ENCODE peak calls at places on chromosome 2, in eight cellular contexts. F is WERI-Rb-1, V is spleen, Q is GM23338, E is lower lobe of right lung, M is Panc1, K is tibial nerve, W is lung. N is an unnamed sample. For H3K36me3, the result is how much of the 10 kb centered on the place peaks cover.

GRCh38 chr2:216350214-216350789 is 22.0 kb downstream of the MARCHF4 start:
- DNase-seq in F (no peak), V (no peak), Q (no peak), E (no peak), M (no peak), K (no peak), W (no peak), N (no peak)

GRCh38 chr2:106948550-106948949 is 62.6 kb upstream of the ST6GAL2 start:
- DNase-seq in F (no peak), V (no peak), Q (no peak), E (no peak), M (no peak), K (no peak), W (no peak), N (no peak)

GRCh38 chr2:16012029-16012596 is 71.8 kb downstream of the MYCN start:
- DNase-seq in F (no peak), V (no peak), Q (no peak), E (no peak), M (no peak), K (no peak), W (no peak), N (no peak)

GRCh38 chr2:231425811-231426703 is 30.5 kb downstream of the B3GNT7 start:
- DNase-seq in F (no peak), V (peak), Q (peak), E (no peak), M (no peak), K (no peak), W (no peak), N (no peak)

GRCh38 chr2:176531608-176532007 is 262.4 kb downstream of the MTX2 start:
- DNase-seq in F (no peak), V (no peak), Q (no peak), E (no peak), M (no peak), K (no peak), W (no peak), N (no peak)

GRCh38 chr2:34365937-34366336 is 766.8 kb upstream of the FAM98A start:
- DNase-seq in F (peak), V (no peak), Q (peak), E (no peak), M (no peak), K (no peak), W (no peak), N (no peak)

GRCh38 chr2:192675640-192676039 is 480.9 kb upstream of the TMEFF2 start:
- DNase-seq in F (no peak), V (no peak), Q (no peak), E (no peak), M (no peak), K (no peak), W (no peak), N (no peak)

GRCh38 chr2:72917138-72917874 is at the start of gene EMX1:
- DNase-seq in F (peak), V (peak), Q (peak), E (peak), M (no peak), K (no peak), W (peak), N (no peak)

GRCh38 chr2:47675196-47675825 is 107.6 kb upstream of the MSH6 start:
- DNase-seq in F (no peak), V (no peak), Q (no peak), E (no peak), M (no peak), K (no peak), W (no peak), N (no peak)

GRCh38 chr2:195818521-195818920 is 161.5 kb downstream of the SLC39A10 start:
- DNase-seq in F (no peak), V (no peak), Q (no peak), E (no peak), M (no peak), K (no peak), W (no peak), N (no peak)

GRCh38 chr2:12604248-12604801 is 112.4 kb upstream of the TRIB2 start:
- DNase-seq in F (no peak), V (no peak), Q (no peak), E (no peak), M (no peak), K (no peak), W (no peak), N (no peak)

GRCh38 chr2:79887747-79888374 is 375.0 kb downstream of the CTNNA2 start:
- DNase-seq in F (peak), V (no peak), Q (peak), E (no peak), M (peak), K (peak), W (no peak), N (no peak)

GRCh38 chr2:99635710-99636431 is 146.1 kb upstream of the REV1 start:
- DNase-seq in F (no peak), V (no peak), Q (no peak), E (no peak), M (no peak), K (peak), W (no peak), N (peak)

GRCh38 chr2:231479455-231479854 is 15.2 kb upstream of the NCL start:
- DNase-seq in F (peak), V (no peak), Q (no peak), E (no peak), M (no peak), K (no peak), W (no peak), N (no peak)

GRCh38 chr2:222360997-222361396 is 62.2 kb upstream of the PAX3 start:
- DNase-seq in F (no peak), V (no peak), Q (no peak), E (no peak), M (no peak), K (no peak), W (no peak), N (no peak)

GRCh38 chr2:236688563-236689392 is 119.2 kb downstream of the ACKR3 start:
- DNase-seq in F (no peak), V (peak), Q (peak), E (no peak), M (no peak), K (no peak), W (no peak), N (no peak)

GRCh38 chr2:232960862-232961261 is 52.2 kb downstream of the NGEF start:
- DNase-seq in F (no peak), V (no peak), Q (no peak), E (no peak), M (no peak), K (no peak), W (no peak), N (no peak)

GRCh38 chr2:238139141-238139840 is 823 bp downstream of the KLHL30 start:
- DNase-seq in F (peak), V (no peak), Q (peak), E (no peak), M (no peak), K (no peak), W (no peak), N (no peak)

GRCh38 chr2:201842131-201842530 is 35.8 kb downstream of the CDK15 start:
- DNase-seq in F (no peak), V (no peak), Q (no peak), E (no peak), M (no peak), K (no peak), W (no peak), N (no peak)

GRCh38 chr2:2409481-2409880 is 78.4 kb upstream of the MYT1L start:
- DNase-seq in F (no peak), V (no peak), Q (no peak), E (no peak), M (no peak), K (no peak), W (no peak), N (no peak)

GRCh38 chr2:168469281-168469988 is 13.4 kb downstream of the CERS6 start:
- DNase-seq in F (no peak), V (no peak), Q (no peak), E (no peak), M (no peak), K (no peak), W (no peak), N (no peak)

GRCh38 chr2:77813614-77814013 is 291.4 kb upstream of the LRRTM4 start:
- DNase-seq in F (no peak), V (no peak), Q (no peak), E (no peak), M (no peak), K (no peak), W (no peak), N (no peak)

GRCh38 chr2:39264733-39265132 is 21.0 kb upstream of the CDKL4 start:
- DNase-seq in F (no peak), V (no peak), Q (no peak), E (no peak), M (no peak), K (no peak), W (no peak), N (no peak)

GRCh38 chr2:58732999-58733398 is 491.9 kb upstream of the FANCL start:
- DNase-seq in F (no peak), V (no peak), Q (no peak), E (no peak), M (no peak), K (no peak), W (no peak), N (no peak)

GRCh38 chr2:218002792-218003191 is at the start of gene TNS1:
- DNase-seq in F (peak), V (no peak), Q (peak), E (no peak), M (no peak), K (peak), W (no peak), N (peak)

GRCh38 chr2:119941981-119942513 is 70.8 kb upstream of the EPB41L5 start:
- DNase-seq in F (no peak), V (no peak), Q (no peak), E (no peak), M (no peak), K (no peak), W (no peak), N (no peak)

GRCh38 chr2:127790694-127791529 is 20.1 kb downstream of the WDR33 start:
- DNase-seq in F (no peak), V (no peak), Q (no peak), E (no peak), M (no peak), K (no peak), W (no peak), N (no peak)

GRCh38 chr2:240401308-240401707 is 34.2 kb upstream of the GPC1 start:
- DNase-seq in F (no peak), V (peak), Q (no peak), E (no peak), M (no peak), K (no peak), W (no peak), N (no peak)

GRCh38 chr2:227513113-227513512 is 41.2 kb downstream of the AGFG1 start:
- DNase-seq in F (no peak), V (no peak), Q (no peak), E (no peak), M (no peak), K (no peak), W (no peak), N (no peak)

GRCh38 chr2:124959582-124959981 is 934.5 kb downstream of the CNTNAP5 start:
- DNase-seq in F (no peak), V (no peak), Q (no peak), E (no peak), M (no peak), K (peak), W (no peak), N (no peak)

GRCh38 chr2:187553908-187554703 is at the start of gene TFPI:
- DNase-seq in F (no peak), V (no peak), Q (peak), E (no peak), M (no peak), K (peak), W (peak), N (no peak)

GRCh38 chr2:238727585-238728321 is 120.1 kb upstream of the TWIST2 start:
- DNase-seq in F (no peak), V (no peak), Q (no peak), E (no peak), M (no peak), K (peak), W (peak), N (peak)

GRCh38 chr2:212548459-212548815 is 9.8 kb upstream of the ERBB4 start:
- DNase-seq in F (no peak), V (no peak), Q (peak), E (no peak), M (no peak), K (peak), W (no peak), N (no peak)

GRCh38 chr2:105102963-105103421 is 65.1 kb downstream of the MRPS9 start:
- DNase-seq in F (peak), V (no peak), Q (peak), E (no peak), M (no peak), K (no peak), W (no peak), N (no peak)

GRCh38 chr2:69888451-69888850 is 5.3 kb upstream of the SNRNP27 start:
- DNase-seq in F (no peak), V (no peak), Q (no peak), E (no peak), M (no peak), K (no peak), W (no peak), N (no peak)

DNA sequence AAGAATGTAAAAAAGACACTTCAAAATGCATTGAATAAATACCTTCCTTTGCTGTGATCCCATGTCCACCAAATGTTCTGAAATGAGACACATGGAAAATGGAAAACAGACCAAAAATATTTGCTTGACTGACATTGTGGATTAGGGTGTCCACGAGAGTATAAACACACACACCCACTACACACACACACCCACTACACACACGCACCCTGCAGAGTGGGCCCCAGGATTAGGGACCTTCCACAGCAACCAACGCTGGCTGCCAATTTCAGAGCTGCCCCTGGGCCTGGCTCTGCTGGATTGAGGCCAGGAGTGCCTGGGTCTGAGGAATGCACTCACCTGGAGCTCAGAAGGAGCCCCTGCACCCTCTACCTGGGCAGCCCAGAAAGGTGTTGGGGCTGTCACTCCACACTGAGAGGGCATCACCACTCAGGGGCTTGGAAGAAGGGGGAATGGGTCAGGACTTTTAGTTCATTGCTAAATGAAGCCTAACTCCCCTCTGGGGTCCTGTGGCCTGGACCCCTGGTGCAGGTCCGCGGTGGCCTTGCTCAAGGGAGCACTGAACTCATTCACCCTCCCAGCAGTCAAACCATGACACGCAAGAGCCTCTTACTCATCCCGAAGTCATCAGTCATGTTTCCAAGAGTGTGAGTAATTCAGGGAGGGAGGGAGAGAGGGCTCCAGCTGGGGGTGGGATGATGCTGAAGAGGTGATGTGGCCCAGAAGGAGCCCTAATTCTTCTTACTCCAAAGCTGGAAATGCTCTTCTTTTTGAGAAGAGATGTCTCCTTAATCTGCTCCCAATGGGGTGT is 50.2 kb upstream of the PLB1 start:
- DNase-seq in F (no peak), V (no peak), Q (no peak), E (no peak), M (peak), K (no peak), W (no peak), N (no peak)
- H3K27ac ChIP-seq in F (no peak), V (no peak), Q (no peak), E (no peak), M (no peak), K (no peak), W (no peak), N (no peak)

DNA sequence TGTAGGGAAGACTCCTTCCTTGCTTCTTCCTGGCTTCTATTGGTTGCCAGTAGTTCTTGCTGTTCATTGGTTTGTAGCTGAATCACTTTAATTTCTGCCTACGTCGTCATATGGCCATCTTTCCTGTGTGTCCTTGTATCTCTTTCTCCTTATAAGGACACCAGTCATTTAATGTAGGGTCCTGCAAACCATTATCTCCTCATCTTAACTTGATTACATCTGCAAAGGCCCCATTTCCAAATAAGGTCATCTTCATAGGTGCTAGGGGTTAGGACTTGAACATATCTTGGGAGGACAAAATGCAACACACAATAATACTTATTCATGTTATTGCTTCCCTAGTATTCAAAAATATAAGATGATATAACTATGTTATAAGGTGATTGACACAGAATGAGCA is 95.5 kb upstream of the TTC27 start:
- DNase-seq in F (no peak), V (no peak), Q (no peak), E (no peak), M (no peak), K (no peak), W (no peak), N (no peak)
- H3K36me3 ChIP-seq in F (under half), V (half or more), Q (under half), E (half or more), M (under half), K (under half), W (under half), N (under half)

DNA sequence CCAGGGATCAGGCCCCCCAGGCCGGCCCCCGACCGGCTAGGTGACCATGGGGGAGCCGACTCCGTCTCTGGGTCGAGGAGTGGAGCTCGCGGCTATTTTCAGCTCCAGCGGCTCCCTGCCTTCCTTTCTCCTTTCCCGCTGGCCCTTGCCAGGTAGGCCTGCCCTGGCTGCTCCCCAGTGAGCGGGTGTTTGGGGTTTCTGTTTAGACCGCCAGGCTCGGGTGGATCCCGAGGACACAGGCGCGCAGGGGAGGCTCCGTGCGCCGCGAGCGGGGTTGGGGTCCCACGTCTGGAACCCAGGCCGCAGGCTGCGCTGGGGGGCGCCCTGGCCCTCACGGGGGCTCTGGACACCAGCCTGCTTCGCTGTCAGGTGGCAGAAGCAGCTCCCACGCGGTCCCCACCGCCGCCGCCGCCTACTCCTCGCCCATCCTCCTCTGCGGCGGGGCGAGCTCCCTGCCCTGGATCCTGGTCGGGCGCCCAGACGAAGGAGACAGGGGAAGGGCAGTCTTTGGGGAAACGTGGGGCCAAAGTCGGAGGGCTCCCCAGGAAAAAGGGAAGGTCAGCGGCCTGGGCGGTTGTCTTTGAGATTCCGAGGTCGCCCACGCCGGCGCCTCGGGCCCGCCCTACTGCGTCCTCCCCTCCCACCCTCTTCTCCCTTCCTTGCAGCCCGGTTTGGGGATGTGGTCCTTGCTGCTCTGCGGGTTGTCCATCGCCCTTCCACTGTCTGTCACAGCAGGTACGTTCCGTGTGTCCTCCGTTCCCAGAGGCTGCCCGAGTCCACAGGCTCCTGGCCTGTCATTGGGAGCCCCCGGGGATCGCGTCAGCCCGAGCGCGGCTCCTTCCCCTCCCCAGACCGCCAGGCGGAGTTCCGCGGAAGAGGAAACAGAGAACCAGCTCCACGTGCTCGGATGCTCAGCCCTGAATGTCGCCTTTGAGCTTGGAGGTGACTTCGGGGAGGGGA is 648 bp downstream of the IL1RL2 start:
- DNase-seq in F (no peak), V (peak), Q (peak), E (peak), M (no peak), K (peak), W (peak), N (peak)
- TF ChIP-seq CTCF in F (no peak), V (peak), Q (no peak), E (peak), M (no peak), K (peak), W (no peak), N (peak)

GRCh38 chr2:37831081-37831780 is 93.9 kb upstream of the RMDN2 start:
- DNase-seq in F (no peak), V (no peak), Q (no peak), E (no peak), M (no peak), K (no peak), W (no peak), N (no peak)
- H3K27ac ChIP-seq in F (no peak), V (no peak), Q (no peak), E (no peak), M (no peak), K (peak), W (no peak), N (peak)

GRCh38 chr2:26793518-26793917 is 7.7 kb downstream of the CENPA start:
- DNase-seq in F (no peak), V (no peak), Q (no peak), E (no peak), M (no peak), K (no peak), W (no peak), N (no peak)

DNA sequence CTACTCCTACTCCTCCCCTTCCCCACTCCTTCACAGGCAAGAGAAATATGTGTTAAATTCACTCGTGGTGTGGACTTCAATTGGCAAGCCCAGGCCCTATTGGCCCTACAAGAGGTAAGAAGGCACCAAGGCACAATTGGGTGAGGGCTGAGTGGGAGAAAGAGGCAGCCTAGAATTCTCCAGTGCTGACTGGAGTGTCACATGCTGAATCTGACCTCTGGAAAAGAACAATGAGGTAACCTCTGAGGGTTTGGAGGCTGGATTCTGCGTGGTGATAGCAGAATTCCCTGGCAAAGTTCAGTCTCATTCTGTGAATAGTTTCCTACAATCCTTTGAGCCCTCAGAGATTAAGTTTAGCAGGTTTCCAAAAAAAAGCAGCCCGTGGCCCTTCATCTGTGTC is 6.9 kb downstream of the CENPA start:
- DNase-seq in F (no peak), V (no peak), Q (no peak), E (no peak), M (no peak), K (no peak), W (no peak), N (no peak)
- H3K36me3 ChIP-seq in F (half or more), V (under half), Q (under half), E (under half), M (under half), K (under half), W (under half), N (under half)

N was measured in right atrium auricular region.